ENCODE peak calls at places on chromosomes 5 and 9, in four cellular contexts. One of them, this sample, is unnamed. For H3K27me3, the result is how much of the 10 kb centered on the place peaks cover.

GRCh38 chr9:111974092-111974681 is 77.6 kb downstream of the UGCG start:
- DNase-seq in IMR-90: peak
- DNase-seq in GM23338: no peak
- DNase-seq in GM23248: peak
- DNase-seq in this sample: no peak

GRCh38 chr9:31188496-31188895 is 1195.9 kb upstream of the ACO1 start:
- DNase-seq in GM23248: no peak
- DNase-seq in IMR-90: no peak
- DNase-seq in GM23338: no peak
- DNase-seq in this sample: no peak

GRCh38 chr9:764105-764524 is 77.4 kb upstream of the DMRT1 start:
- DNase-seq in GM23248: peak
- DNase-seq in IMR-90: peak
- DNase-seq in GM23338: peak
- DNase-seq in this sample: peak

GRCh38 chr5:3394046-3394597 is 201.5 kb upstream of the IRX1 start:
- DNase-seq in IMR-90: no peak
- DNase-seq in GM23248: no peak
- DNase-seq in GM23338: no peak
- DNase-seq in this sample: no peak

GRCh38 chr5:110045153-110045552 is 355.4 kb downstream of the MAN2A1 start:
- DNase-seq in GM23338: peak
- DNase-seq in IMR-90: no peak
- DNase-seq in GM23248: peak
- DNase-seq in this sample: no peak

GRCh38 chr5:113081881-113082546 is 105.4 kb downstream of the DCP2 start:
- DNase-seq in GM23338: no peak
- DNase-seq in IMR-90: peak
- DNase-seq in GM23248: peak
- DNase-seq in this sample: no peak

GRCh38 chr9:95880011-95880690 is 4.7 kb downstream of the ERCC6L2 start:
- DNase-seq in IMR-90: peak
- DNase-seq in GM23338: no peak
- DNase-seq in GM23248: peak
- DNase-seq in this sample: no peak

GRCh38 chr9:96015876-96016686 is 140.6 kb downstream of the ERCC6L2 start:
- DNase-seq in GM23338: no peak
- DNase-seq in GM23248: peak
- DNase-seq in IMR-90: peak
- DNase-seq in this sample: no peak

GRCh38 chr5:168327019-168327421 is 35.6 kb downstream of the WWC1 start:
- DNase-seq in IMR-90: peak
- DNase-seq in GM23248: peak
- DNase-seq in GM23338: no peak
- DNase-seq in this sample: no peak

GRCh38 chr5:83509535-83509934 is 38.0 kb downstream of the VCAN start:
- DNase-seq in GM23338: no peak
- DNase-seq in GM23248: peak
- DNase-seq in IMR-90: peak
- DNase-seq in this sample: no peak

GRCh38 chr5:67021522-67022316 is 174.9 kb downstream of the CD180 start:
- DNase-seq in GM23248: peak
- DNase-seq in GM23338: no peak
- DNase-seq in IMR-90: peak
- DNase-seq in this sample: no peak

GRCh38 chr5:154508114-154508513 is 30.1 kb upstream of the HAND1 start:
- DNase-seq in GM23338: no peak
- DNase-seq in GM23248: no peak
- DNase-seq in IMR-90: no peak
- DNase-seq in this sample: no peak

GRCh38 chr5:173670130-173670591 is 53.7 kb upstream of the BOD1 start:
- DNase-seq in IMR-90: peak
- DNase-seq in GM23248: peak
- DNase-seq in GM23338: peak
- DNase-seq in this sample: peak

GRCh38 chr9:4762108-4762888 is 21.3 kb upstream of the AK3 start:
- DNase-seq in IMR-90: peak
- DNase-seq in GM23338: peak
- DNase-seq in GM23248: peak
- DNase-seq in this sample: no peak

GRCh38 chr5:95881833-95882232 is 59.3 kb upstream of the GLRX start:
- DNase-seq in GM23338: no peak
- DNase-seq in GM23248: no peak
- DNase-seq in IMR-90: no peak
- DNase-seq in this sample: no peak

GRCh38 chr9:133460405-133461175 is 812 bp downstream of the CACFD1 start:
- DNase-seq in IMR-90: no peak
- DNase-seq in GM23338: peak
- DNase-seq in GM23248: peak
- DNase-seq in this sample: no peak

GRCh38 chr9:121073038-121073437 is 1.7 kb upstream of the CNTRL start:
- DNase-seq in GM23338: no peak
- DNase-seq in GM23248: peak
- DNase-seq in IMR-90: peak
- DNase-seq in this sample: no peak

GRCh38 chr5:14410068-14410941 is 171.3 kb upstream of the OTULINL start:
- DNase-seq in GM23248: peak
- DNase-seq in GM23338: no peak
- DNase-seq in IMR-90: no peak
- DNase-seq in this sample: no peak

GRCh38 chr5:160235731-160236130 is 6.4 kb downstream of the FABP6 start:
- DNase-seq in GM23338: no peak
- DNase-seq in GM23248: no peak
- DNase-seq in IMR-90: no peak
- DNase-seq in this sample: no peak

GRCh38 chr9:109319072-109319630 is 1.7 kb downstream of the EPB41L4B start:
- DNase-seq in GM23338: peak
- DNase-seq in IMR-90: no peak
- DNase-seq in GM23248: no peak
- DNase-seq in this sample: no peak

GRCh38 chr9:29214702-29215248 is 1641.5 kb upstream of the C9orf72 start:
- DNase-seq in IMR-90: no peak
- DNase-seq in GM23338: peak
- DNase-seq in GM23248: no peak
- DNase-seq in this sample: peak

GRCh38 chr5:74993743-74994142 is 58.6 kb downstream of the GCNT4 start:
- DNase-seq in GM23248: no peak
- DNase-seq in GM23338: no peak
- DNase-seq in IMR-90: peak
- DNase-seq in this sample: no peak

GRCh38 chr9:134629061-134629585 is 12.5 kb upstream of the COL5A1 start:
- DNase-seq in GM23338: no peak
- DNase-seq in IMR-90: no peak
- DNase-seq in GM23248: no peak
- DNase-seq in this sample: no peak

GRCh38 chr9:126614455-126615248 is 924 bp downstream of the LMX1B start:
- DNase-seq in GM23248: no peak
- DNase-seq in IMR-90: no peak
- DNase-seq in GM23338: peak
- DNase-seq in this sample: no peak

GRCh38 chr9:25861416-25861815 is 183.2 kb upstream of the TUSC1 start:
- DNase-seq in GM23338: no peak
- DNase-seq in IMR-90: no peak
- DNase-seq in GM23248: peak
- DNase-seq in this sample: no peak

GRCh38 chr5:43315697-43316096 is 2.5 kb upstream of the HMGCS1 start:
- DNase-seq in IMR-90: no peak
- DNase-seq in GM23338: no peak
- DNase-seq in GM23248: no peak
- DNase-seq in this sample: no peak

GRCh38 chr9:110105107-110105506 is 102.9 kb downstream of the C9orf152 start:
- DNase-seq in GM23338: no peak
- DNase-seq in IMR-90: peak
- DNase-seq in GM23248: peak
- DNase-seq in this sample: no peak

GRCh38 chr9:112848316-112849151 is 42.1 kb downstream of the SLC46A2 start:
- DNase-seq in IMR-90: no peak
- DNase-seq in GM23338: peak
- DNase-seq in GM23248: no peak
- DNase-seq in this sample: no peak

GRCh38 chr9:127543221-127543620 is 68.9 kb upstream of the STXBP1 start:
- DNase-seq in GM23338: no peak
- DNase-seq in GM23248: no peak
- DNase-seq in IMR-90: no peak
- DNase-seq in this sample: no peak

GRCh38 chr5:14254686-14255085 is 111.5 kb downstream of the TRIO start:
- DNase-seq in GM23248: no peak
- DNase-seq in GM23338: no peak
- DNase-seq in IMR-90: no peak
- DNase-seq in this sample: no peak

GRCh38 chr5:59685806-59686205 is 207.7 kb downstream of the PDE4D start:
- DNase-seq in GM23248: peak
- DNase-seq in IMR-90: peak
- DNase-seq in GM23338: no peak
- DNase-seq in this sample: no peak

GRCh38 chr5:136249678-136250266 is 56.8 kb upstream of the SMIM32 start:
- DNase-seq in IMR-90: peak
- DNase-seq in GM23338: peak
- DNase-seq in GM23248: peak
- DNase-seq in this sample: no peak

DNA sequence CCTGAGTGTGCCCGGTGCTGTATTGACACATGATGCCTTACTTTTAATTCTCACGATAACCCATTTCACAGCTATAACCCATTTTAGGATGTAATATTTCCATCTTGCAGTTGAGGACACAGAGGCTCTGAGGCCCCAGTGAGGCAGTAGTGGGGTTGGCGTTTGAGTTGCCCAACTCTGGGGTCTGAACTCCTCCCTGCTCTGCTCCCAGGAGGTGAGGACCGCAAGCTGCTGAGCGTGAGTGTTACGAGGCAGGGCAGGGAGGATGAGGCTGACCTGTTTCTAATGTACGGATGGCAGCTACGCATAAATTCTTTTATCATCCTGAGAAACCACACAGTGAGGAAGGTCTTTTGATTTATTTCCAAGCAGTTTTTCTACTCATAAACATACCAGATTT is 11.4 kb downstream of the LRRC8A start:
- DNase-seq in GM23248: no peak
- DNase-seq in IMR-90: no peak
- DNase-seq in GM23338: no peak
- DNase-seq in this sample: no peak
- H3K27ac ChIP-seq in GM23248: no peak
- H3K27ac ChIP-seq in IMR-90: peak
- H3K27ac ChIP-seq in GM23338: peak
- H3K27ac ChIP-seq in this sample: no peak

GRCh38 chr9:91775708-91776028 is 174.4 kb downstream of the ROR2 start:
- DNase-seq in IMR-90: no peak
- DNase-seq in GM23248: no peak
- DNase-seq in GM23338: no peak
- DNase-seq in this sample: no peak
- H3K27me3 ChIP-seq in IMR-90: under half
- H3K27me3 ChIP-seq in GM23248: under half
- H3K27me3 ChIP-seq in GM23338: under half
- H3K27me3 ChIP-seq in this sample: under half

DNA sequence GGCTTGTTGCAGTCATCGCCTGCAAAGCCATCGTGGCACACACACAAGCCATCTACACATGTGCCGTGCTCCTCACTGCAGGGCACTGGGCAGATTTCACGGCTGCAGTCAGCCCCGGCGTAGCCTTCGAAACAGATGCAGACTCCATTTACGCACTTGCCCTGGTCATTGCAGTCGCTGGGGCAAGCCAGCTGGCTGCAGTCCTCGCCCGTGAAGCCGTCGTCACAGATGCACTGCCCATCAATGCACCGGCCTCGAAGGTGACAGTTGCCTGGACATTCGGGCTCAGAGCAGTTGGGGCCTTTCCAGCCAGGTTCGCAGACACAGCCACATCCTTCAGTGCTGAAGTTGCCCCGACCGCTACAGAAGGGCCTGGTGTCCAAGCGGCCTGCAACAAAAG is 31.1 kb downstream of the TNC start:
- DNase-seq in GM23338: no peak
- DNase-seq in GM23248: no peak
- DNase-seq in IMR-90: no peak
- DNase-seq in this sample: no peak
- H3K27ac ChIP-seq in GM23338: no peak
- H3K27ac ChIP-seq in GM23248: peak
- H3K27ac ChIP-seq in IMR-90: no peak
- H3K27ac ChIP-seq in this sample: no peak

GRCh38 chr9:34954225-34954624 is 3.9 kb upstream of the PHF24 start:
- DNase-seq in GM23338: no peak
- DNase-seq in IMR-90: no peak
- DNase-seq in GM23248: no peak
- DNase-seq in this sample: no peak
- H3K27me3 ChIP-seq in GM23338: under half
- H3K27me3 ChIP-seq in IMR-90: under half
- H3K27me3 ChIP-seq in GM23248: half or more
- H3K27me3 ChIP-seq in this sample: under half

GRCh38 chr5:141529873-141530272 is 41.0 kb downstream of the PCDHGC5 start:
- DNase-seq in IMR-90: no peak
- DNase-seq in GM23248: no peak
- DNase-seq in GM23338: no peak
- DNase-seq in this sample: no peak

GRCh38 chr5:141532726-141533125 is 43.8 kb downstream of the PCDHGC5 start:
- DNase-seq in GM23338: no peak
- DNase-seq in GM23248: no peak
- DNase-seq in IMR-90: no peak
- DNase-seq in this sample: no peak

GRCh38 chr5:141533897-141534296 is 45.0 kb downstream of the PCDHGC5 start:
- DNase-seq in IMR-90: no peak
- DNase-seq in GM23248: no peak
- DNase-seq in GM23338: no peak
- DNase-seq in this sample: no peak

GRCh38 chr5:141529002-141529401 is 40.1 kb downstream of the PCDHGC5 start:
- DNase-seq in GM23338: no peak
- DNase-seq in GM23248: peak
- DNase-seq in IMR-90: peak
- DNase-seq in this sample: no peak

GRCh38 chr5:141534492-141535213 is 45.8 kb downstream of the PCDHGC5 start:
- DNase-seq in GM23338: no peak
- DNase-seq in IMR-90: no peak
- DNase-seq in GM23248: no peak
- DNase-seq in this sample: no peak
- H3K27ac ChIP-seq in GM23338: no peak
- H3K27ac ChIP-seq in IMR-90: no peak
- H3K27ac ChIP-seq in GM23248: no peak
- H3K27ac ChIP-seq in this sample: no peak

GRCh38 chr9:124042168-124042775 is 30.7 kb downstream of the LHX2 start:
- DNase-seq in GM23338: no peak
- DNase-seq in IMR-90: no peak
- DNase-seq in GM23248: peak
- DNase-seq in this sample: no peak
- H3K27me3 ChIP-seq in GM23338: half or more
- H3K27me3 ChIP-seq in IMR-90: half or more
- H3K27me3 ChIP-seq in GM23248: under half
- H3K27me3 ChIP-seq in this sample: under half